ENCODE peak calls at places on chromosomes 5 and 9, in ten cellular contexts. One of them, this sample, is unnamed.

GRCh38 chr9:88046542-88046941 is 72.2 kb upstream of the CDK20 start:
- DNase-seq in left kidney: no peak
- DNase-seq in cardiac fibroblast: no peak
- DNase-seq in esophagus squamous epithelium: no peak
- DNase-seq in tibial artery: no peak
- DNase-seq in NCI-H1105 treated with DMSO at 0.1 percent for 48 hours: no peak
- DNase-seq in B cell: no peak
- DNase-seq in NCI-H2171: no peak
- DNase-seq in activated naive CD8-positive, alpha-beta T cell treated with anti-CD3 and anti-CD28 coated beads, Interleukin-2, amount 50 U/mL, for 24 hours: no peak
- DNase-seq in fibroblast of the aortic adventitia: no peak
- DNase-seq in this sample: no peak

GRCh38 chr9:4784403-4784802 is 8.3 kb upstream of the RCL1 start:
- DNase-seq in NCI-H1105 treated with DMSO at 0.1 percent for 48 hours: no peak
- DNase-seq in fibroblast of the aortic adventitia: no peak
- DNase-seq in activated naive CD8-positive, alpha-beta T cell treated with anti-CD3 and anti-CD28 coated beads, Interleukin-2, amount 50 U/mL, for 24 hours: no peak
- DNase-seq in left kidney: no peak
- DNase-seq in tibial artery: no peak
- DNase-seq in cardiac fibroblast: no peak
- DNase-seq in NCI-H2171: no peak
- DNase-seq in esophagus squamous epithelium: no peak
- DNase-seq in B cell: no peak
- DNase-seq in this sample: no peak

GRCh38 chr9:4325113-4325512 is 25.2 kb upstream of the GLIS3 start:
- DNase-seq in NCI-H2171: no peak
- DNase-seq in left kidney: no peak
- DNase-seq in esophagus squamous epithelium: no peak
- DNase-seq in cardiac fibroblast: no peak
- DNase-seq in B cell: no peak
- DNase-seq in fibroblast of the aortic adventitia: no peak
- DNase-seq in NCI-H1105 treated with DMSO at 0.1 percent for 48 hours: no peak
- DNase-seq in activated naive CD8-positive, alpha-beta T cell treated with anti-CD3 and anti-CD28 coated beads, Interleukin-2, amount 50 U/mL, for 24 hours: no peak
- DNase-seq in tibial artery: no peak
- DNase-seq in this sample: no peak

GRCh38 chr9:135641745-135642144 is 2.4 kb upstream of the GLT6D1 start:
- DNase-seq in fibroblast of the aortic adventitia: no peak
- DNase-seq in NCI-H1105 treated with DMSO at 0.1 percent for 48 hours: no peak
- DNase-seq in left kidney: no peak
- DNase-seq in esophagus squamous epithelium: no peak
- DNase-seq in B cell: no peak
- DNase-seq in activated naive CD8-positive, alpha-beta T cell treated with anti-CD3 and anti-CD28 coated beads, Interleukin-2, amount 50 U/mL, for 24 hours: no peak
- DNase-seq in NCI-H2171: no peak
- DNase-seq in tibial artery: no peak
- DNase-seq in cardiac fibroblast: peak
- DNase-seq in this sample: no peak

GRCh38 chr5:140361901-140362300 is 1.9 kb downstream of the SLC4A9 start:
- DNase-seq in left kidney: no peak
- DNase-seq in esophagus squamous epithelium: no peak
- DNase-seq in cardiac fibroblast: no peak
- DNase-seq in NCI-H2171: no peak
- DNase-seq in NCI-H1105 treated with DMSO at 0.1 percent for 48 hours: no peak
- DNase-seq in activated naive CD8-positive, alpha-beta T cell treated with anti-CD3 and anti-CD28 coated beads, Interleukin-2, amount 50 U/mL, for 24 hours: no peak
- DNase-seq in B cell: no peak
- DNase-seq in fibroblast of the aortic adventitia: no peak
- DNase-seq in tibial artery: no peak
- DNase-seq in this sample: no peak

GRCh38 chr5:27130587-27130986 is 92.2 kb upstream of the CDH9 start:
- DNase-seq in cardiac fibroblast: peak
- DNase-seq in tibial artery: no peak
- DNase-seq in activated naive CD8-positive, alpha-beta T cell treated with anti-CD3 and anti-CD28 coated beads, Interleukin-2, amount 50 U/mL, for 24 hours: no peak
- DNase-seq in left kidney: peak
- DNase-seq in NCI-H2171: no peak
- DNase-seq in esophagus squamous epithelium: no peak
- DNase-seq in fibroblast of the aortic adventitia: peak
- DNase-seq in NCI-H1105 treated with DMSO at 0.1 percent for 48 hours: no peak
- DNase-seq in B cell: no peak
- DNase-seq in this sample: no peak

GRCh38 chr5:88691945-88692868 is 190.8 kb downstream of the MEF2C start:
- DNase-seq in NCI-H1105 treated with DMSO at 0.1 percent for 48 hours: no peak
- DNase-seq in cardiac fibroblast: no peak
- DNase-seq in B cell: peak
- DNase-seq in esophagus squamous epithelium: no peak
- DNase-seq in activated naive CD8-positive, alpha-beta T cell treated with anti-CD3 and anti-CD28 coated beads, Interleukin-2, amount 50 U/mL, for 24 hours: no peak
- DNase-seq in fibroblast of the aortic adventitia: no peak
- DNase-seq in left kidney: no peak
- DNase-seq in NCI-H2171: no peak
- DNase-seq in tibial artery: no peak
- DNase-seq in this sample: no peak

GRCh38 chr5:171849585-171850353 is 64.2 kb downstream of the SMIM23 start:
- DNase-seq in fibroblast of the aortic adventitia: no peak
- DNase-seq in tibial artery: no peak
- DNase-seq in esophagus squamous epithelium: no peak
- DNase-seq in NCI-H2171: no peak
- DNase-seq in cardiac fibroblast: no peak
- DNase-seq in B cell: no peak
- DNase-seq in activated naive CD8-positive, alpha-beta T cell treated with anti-CD3 and anti-CD28 coated beads, Interleukin-2, amount 50 U/mL, for 24 hours: no peak
- DNase-seq in NCI-H1105 treated with DMSO at 0.1 percent for 48 hours: no peak
- DNase-seq in left kidney: no peak
- DNase-seq in this sample: no peak

GRCh38 chr5:175649967-175650366 is 7.9 kb upstream of the HRH2 start:
- DNase-seq in activated naive CD8-positive, alpha-beta T cell treated with anti-CD3 and anti-CD28 coated beads, Interleukin-2, amount 50 U/mL, for 24 hours: no peak
- DNase-seq in NCI-H2171: no peak
- DNase-seq in cardiac fibroblast: no peak
- DNase-seq in B cell: no peak
- DNase-seq in fibroblast of the aortic adventitia: no peak
- DNase-seq in left kidney: no peak
- DNase-seq in tibial artery: peak
- DNase-seq in esophagus squamous epithelium: no peak
- DNase-seq in NCI-H1105 treated with DMSO at 0.1 percent for 48 hours: no peak
- DNase-seq in this sample: no peak

GRCh38 chr5:170885281-170885680 is 23.5 kb downstream of the RANBP17 start:
- DNase-seq in fibroblast of the aortic adventitia: peak
- DNase-seq in left kidney: no peak
- DNase-seq in cardiac fibroblast: peak
- DNase-seq in tibial artery: no peak
- DNase-seq in NCI-H2171: no peak
- DNase-seq in esophagus squamous epithelium: no peak
- DNase-seq in NCI-H1105 treated with DMSO at 0.1 percent for 48 hours: no peak
- DNase-seq in activated naive CD8-positive, alpha-beta T cell treated with anti-CD3 and anti-CD28 coated beads, Interleukin-2, amount 50 U/mL, for 24 hours: no peak
- DNase-seq in B cell: no peak
- DNase-seq in this sample: no peak

GRCh38 chr9:121769939-121770338 is 118.5 kb downstream of the DAB2IP start:
- DNase-seq in activated naive CD8-positive, alpha-beta T cell treated with anti-CD3 and anti-CD28 coated beads, Interleukin-2, amount 50 U/mL, for 24 hours: no peak
- DNase-seq in fibroblast of the aortic adventitia: no peak
- DNase-seq in B cell: no peak
- DNase-seq in NCI-H2171: no peak
- DNase-seq in left kidney: no peak
- DNase-seq in tibial artery: peak
- DNase-seq in NCI-H1105 treated with DMSO at 0.1 percent for 48 hours: no peak
- DNase-seq in cardiac fibroblast: no peak
- DNase-seq in esophagus squamous epithelium: no peak
- DNase-seq in this sample: no peak

GRCh38 chr9:77803423-77803822 is 155.3 kb upstream of the GNA14 start:
- DNase-seq in NCI-H2171: no peak
- DNase-seq in esophagus squamous epithelium: no peak
- DNase-seq in B cell: no peak
- DNase-seq in left kidney: no peak
- DNase-seq in cardiac fibroblast: no peak
- DNase-seq in activated naive CD8-positive, alpha-beta T cell treated with anti-CD3 and anti-CD28 coated beads, Interleukin-2, amount 50 U/mL, for 24 hours: no peak
- DNase-seq in NCI-H1105 treated with DMSO at 0.1 percent for 48 hours: no peak
- DNase-seq in fibroblast of the aortic adventitia: no peak
- DNase-seq in tibial artery: no peak
- DNase-seq in this sample: no peak

GRCh38 chr5:135213034-135213386 is 179.0 kb upstream of the PITX1 start:
- DNase-seq in NCI-H1105 treated with DMSO at 0.1 percent for 48 hours: no peak
- DNase-seq in tibial artery: no peak
- DNase-seq in cardiac fibroblast: no peak
- DNase-seq in fibroblast of the aortic adventitia: no peak
- DNase-seq in NCI-H2171: no peak
- DNase-seq in left kidney: no peak
- DNase-seq in esophagus squamous epithelium: no peak
- DNase-seq in activated naive CD8-positive, alpha-beta T cell treated with anti-CD3 and anti-CD28 coated beads, Interleukin-2, amount 50 U/mL, for 24 hours: no peak
- DNase-seq in B cell: no peak
- DNase-seq in this sample: no peak

GRCh38 chr9:99485461-99485860 is 263.4 kb downstream of the SEC61B start:
- DNase-seq in left kidney: no peak
- DNase-seq in fibroblast of the aortic adventitia: peak
- DNase-seq in cardiac fibroblast: peak
- DNase-seq in activated naive CD8-positive, alpha-beta T cell treated with anti-CD3 and anti-CD28 coated beads, Interleukin-2, amount 50 U/mL, for 24 hours: no peak
- DNase-seq in esophagus squamous epithelium: no peak
- DNase-seq in tibial artery: no peak
- DNase-seq in NCI-H2171: no peak
- DNase-seq in NCI-H1105 treated with DMSO at 0.1 percent for 48 hours: no peak
- DNase-seq in B cell: no peak
- DNase-seq in this sample: no peak

GRCh38 chr5:142845402-142845901 is 75.3 kb downstream of the ARHGAP26 start:
- DNase-seq in esophagus squamous epithelium: no peak
- DNase-seq in B cell: peak
- DNase-seq in activated naive CD8-positive, alpha-beta T cell treated with anti-CD3 and anti-CD28 coated beads, Interleukin-2, amount 50 U/mL, for 24 hours: no peak
- DNase-seq in NCI-H2171: no peak
- DNase-seq in left kidney: peak
- DNase-seq in fibroblast of the aortic adventitia: no peak
- DNase-seq in NCI-H1105 treated with DMSO at 0.1 percent for 48 hours: no peak
- DNase-seq in tibial artery: no peak
- DNase-seq in cardiac fibroblast: no peak
- DNase-seq in this sample: no peak

GRCh38 chr9:95070549-95071021 is 246.9 kb downstream of the FANCC start:
- DNase-seq in NCI-H2171: no peak
- DNase-seq in NCI-H1105 treated with DMSO at 0.1 percent for 48 hours: no peak
- DNase-seq in cardiac fibroblast: no peak
- DNase-seq in left kidney: peak
- DNase-seq in fibroblast of the aortic adventitia: no peak
- DNase-seq in tibial artery: no peak
- DNase-seq in B cell: no peak
- DNase-seq in activated naive CD8-positive, alpha-beta T cell treated with anti-CD3 and anti-CD28 coated beads, Interleukin-2, amount 50 U/mL, for 24 hours: no peak
- DNase-seq in esophagus squamous epithelium: no peak
- DNase-seq in this sample: no peak

GRCh38 chr9:111375062-111375461 is 45.0 kb upstream of the OR2K2 start:
- DNase-seq in activated naive CD8-positive, alpha-beta T cell treated with anti-CD3 and anti-CD28 coated beads, Interleukin-2, amount 50 U/mL, for 24 hours: no peak
- DNase-seq in tibial artery: no peak
- DNase-seq in esophagus squamous epithelium: no peak
- DNase-seq in NCI-H2171: no peak
- DNase-seq in B cell: no peak
- DNase-seq in NCI-H1105 treated with DMSO at 0.1 percent for 48 hours: no peak
- DNase-seq in cardiac fibroblast: no peak
- DNase-seq in fibroblast of the aortic adventitia: no peak
- DNase-seq in left kidney: no peak
- DNase-seq in this sample: no peak

GRCh38 chr5:94850960-94851359 is 232.5 kb downstream of the SLF1 start:
- DNase-seq in NCI-H1105 treated with DMSO at 0.1 percent for 48 hours: no peak
- DNase-seq in B cell: no peak
- DNase-seq in left kidney: no peak
- DNase-seq in fibroblast of the aortic adventitia: no peak
- DNase-seq in activated naive CD8-positive, alpha-beta T cell treated with anti-CD3 and anti-CD28 coated beads, Interleukin-2, amount 50 U/mL, for 24 hours: no peak
- DNase-seq in esophagus squamous epithelium: no peak
- DNase-seq in NCI-H2171: no peak
- DNase-seq in cardiac fibroblast: no peak
- DNase-seq in tibial artery: no peak
- DNase-seq in this sample: no peak

GRCh38 chr5:6228257-6229250 is 149.8 kb downstream of the MED10 start:
- DNase-seq in NCI-H1105 treated with DMSO at 0.1 percent for 48 hours: no peak
- DNase-seq in fibroblast of the aortic adventitia: no peak
- DNase-seq in left kidney: no peak
- DNase-seq in B cell: no peak
- DNase-seq in NCI-H2171: no peak
- DNase-seq in esophagus squamous epithelium: no peak
- DNase-seq in cardiac fibroblast: no peak
- DNase-seq in tibial artery: no peak
- DNase-seq in activated naive CD8-positive, alpha-beta T cell treated with anti-CD3 and anti-CD28 coated beads, Interleukin-2, amount 50 U/mL, for 24 hours: no peak
- DNase-seq in this sample: no peak

GRCh38 chr5:55223219-55223987 is 3.7 kb downstream of the MCIDAS start:
- DNase-seq in cardiac fibroblast: no peak
- DNase-seq in left kidney: peak
- DNase-seq in activated naive CD8-positive, alpha-beta T cell treated with anti-CD3 and anti-CD28 coated beads, Interleukin-2, amount 50 U/mL, for 24 hours: no peak
- DNase-seq in NCI-H2171: no peak
- DNase-seq in NCI-H1105 treated with DMSO at 0.1 percent for 48 hours: no peak
- DNase-seq in fibroblast of the aortic adventitia: no peak
- DNase-seq in tibial artery: no peak
- DNase-seq in esophagus squamous epithelium: no peak
- DNase-seq in B cell: peak
- DNase-seq in this sample: no peak

GRCh38 chr5:88555658-88556057 is 287.0 kb upstream of the TMEM161B start:
- DNase-seq in tibial artery: no peak
- DNase-seq in activated naive CD8-positive, alpha-beta T cell treated with anti-CD3 and anti-CD28 coated beads, Interleukin-2, amount 50 U/mL, for 24 hours: no peak
- DNase-seq in B cell: no peak
- DNase-seq in esophagus squamous epithelium: no peak
- DNase-seq in fibroblast of the aortic adventitia: no peak
- DNase-seq in cardiac fibroblast: no peak
- DNase-seq in NCI-H1105 treated with DMSO at 0.1 percent for 48 hours: no peak
- DNase-seq in NCI-H2171: no peak
- DNase-seq in left kidney: peak
- DNase-seq in this sample: no peak